ENCODE peak calls at places on chromosome 4, in nine cellular contexts. T is NCI-H2029 treated with DMSO at 0.1 percent for 48 hours, B is AG09309, N is heart left ventricle, V is amniotic stem cell, Q is T-helper 1 cell, J is KG1, L is progenitor cell of endocrine pancreas, A is HEK293T. O is an unnamed sample.

GRCh38 chr4:159941076-159941475 is 838.2 kb downstream of the RAPGEF2 start:
- DNase-seq in T (no peak), B (no peak), N (no peak), V (no peak), Q (no peak), J (no peak), L (no peak), A (no peak), O (no peak)

GRCh38 chr4:124044867-124045266 is 648.3 kb downstream of the SPRY1 start:
- DNase-seq in T (no peak), B (no peak), N (no peak), V (no peak), Q (no peak), J (no peak), L (no peak), A (no peak), O (no peak)

GRCh38 chr4:137203601-137204000 is 328.7 kb downstream of the PCDH18 start:
- DNase-seq in T (no peak), B (peak), N (no peak), V (no peak), Q (no peak), J (no peak), L (no peak), A (no peak), O (no peak)

GRCh38 chr4:176755001-176755400 is 37.7 kb downstream of the VEGFC start:
- DNase-seq in T (no peak), B (no peak), N (no peak), V (no peak), Q (no peak), J (no peak), L (no peak), A (no peak), O (no peak)

GRCh38 chr4:10622728-10623127 is 61.8 kb downstream of the CLNK start:
- DNase-seq in T (no peak), B (no peak), N (no peak), V (no peak), Q (no peak), J (no peak), L (no peak), A (no peak), O (peak)

GRCh38 chr4:148735432-148736155 is 293.4 kb upstream of the NR3C2 start:
- DNase-seq in T (no peak), B (no peak), N (no peak), V (no peak), Q (no peak), J (no peak), L (no peak), A (no peak), O (no peak)

GRCh38 chr4:119299221-119300071 is 22.5 kb downstream of the FABP2 start:
- DNase-seq in T (no peak), B (no peak), N (no peak), V (no peak), Q (no peak), J (no peak), L (no peak), A (no peak), O (peak)

GRCh38 chr4:95549246-95550138 is 719 bp upstream of the UNC5C start:
- DNase-seq in T (no peak), B (no peak), N (peak), V (no peak), Q (no peak), J (no peak), L (peak), A (no peak), O (no peak)

GRCh38 chr4:27568236-27568951 is 707.8 kb downstream of the STIM2 start:
- DNase-seq in T (no peak), B (no peak), N (no peak), V (no peak), Q (no peak), J (no peak), L (no peak), A (no peak), O (no peak)

GRCh38 chr4:122117743-122118142 is 34.4 kb upstream of the BLTP1 start:
- DNase-seq in T (no peak), B (peak), N (no peak), V (no peak), Q (no peak), J (no peak), L (no peak), A (no peak), O (no peak)

GRCh38 chr4:184250795-184251679 is 33.4 kb upstream of the ENPP6 start:
- DNase-seq in T (peak), B (peak), N (no peak), V (peak), Q (no peak), J (peak), L (no peak), A (peak), O (peak)

GRCh38 chr4:168098257-168098717 is 6.0 kb downstream of the ANXA10 start:
- DNase-seq in T (no peak), B (no peak), N (no peak), V (peak), Q (no peak), J (no peak), L (no peak), A (no peak), O (no peak)

GRCh38 chr4:34972189-34972588 is 1272.1 kb downstream of the ARAP2 start:
- DNase-seq in T (no peak), B (no peak), N (no peak), V (no peak), Q (no peak), J (no peak), L (no peak), A (no peak), O (no peak)

GRCh38 chr4:129344058-129344457 is 248.1 kb downstream of the C4orf33 start:
- DNase-seq in T (peak), B (no peak), N (no peak), V (no peak), Q (no peak), J (peak), L (no peak), A (peak), O (no peak)

GRCh38 chr4:140637836-140638235 is 69.1 kb upstream of the UCP1 start:
- DNase-seq in T (peak), B (no peak), N (no peak), V (no peak), Q (no peak), J (no peak), L (no peak), A (peak), O (peak)

GRCh38 chr4:56086073-56086521 is 137.4 kb downstream of the CEP135 start:
- DNase-seq in T (no peak), B (no peak), N (no peak), V (no peak), Q (no peak), J (no peak), L (no peak), A (peak), O (no peak)

GRCh38 chr4:98566491-98567008 is 91.9 kb downstream of the TSPAN5 start:
- DNase-seq in T (no peak), B (no peak), N (no peak), V (no peak), Q (no peak), J (no peak), L (no peak), A (no peak), O (no peak)

GRCh38 chr4:7398104-7398423 is 36.7 kb downstream of the PSAPL1 start:
- DNase-seq in T (peak), B (no peak), N (peak), V (no peak), Q (no peak), J (no peak), L (no peak), A (no peak), O (no peak)

GRCh38 chr4:61202638-61203495 is 2.7 kb downstream of the ADGRL3 start:
- DNase-seq in T (peak), B (no peak), N (no peak), V (no peak), Q (no peak), J (no peak), L (peak), A (peak), O (peak)

GRCh38 chr4:82044141-82044993 is 329.4 kb downstream of the HNRNPD start:
- DNase-seq in T (peak), B (no peak), N (peak), V (no peak), Q (no peak), J (peak), L (peak), A (peak), O (peak)

GRCh38 chr4:177444911-177445736 is 2.9 kb upstream of the AGA start:
- DNase-seq in T (no peak), B (no peak), N (no peak), V (no peak), Q (no peak), J (no peak), L (no peak), A (no peak), O (no peak)

GRCh38 chr4:181688416-181688815 is 554.8 kb upstream of the TENM3 start:
- DNase-seq in T (no peak), B (peak), N (no peak), V (no peak), Q (no peak), J (no peak), L (no peak), A (no peak), O (no peak)

GRCh38 chr4:156378053-156378665 is 424.5 kb upstream of the CTSO start:
- DNase-seq in T (no peak), B (no peak), N (no peak), V (no peak), Q (no peak), J (no peak), L (no peak), A (peak), O (no peak)

GRCh38 chr4:85734446-85734845 is 259.5 kb downstream of the ARHGAP24 start:
- DNase-seq in T (no peak), B (no peak), N (no peak), V (no peak), Q (no peak), J (no peak), L (no peak), A (no peak), O (no peak)

GRCh38 chr4:108651068-108651794 is 832 bp downstream of the OSTC start:
- DNase-seq in T (no peak), B (no peak), N (no peak), V (no peak), Q (no peak), J (peak), L (no peak), A (peak), O (no peak)

GRCh38 chr4:105350859-105351494 is 122.9 kb downstream of the PPA2 start:
- DNase-seq in T (no peak), B (peak), N (no peak), V (peak), Q (no peak), J (no peak), L (no peak), A (no peak), O (peak)

GRCh38 chr4:38650133-38650532 is 13.9 kb upstream of the KLF3 start:
- DNase-seq in T (no peak), B (no peak), N (no peak), V (no peak), Q (no peak), J (no peak), L (no peak), A (no peak), O (no peak)

GRCh38 chr4:6907658-6908191 is 1.9 kb upstream of the TBC1D14 start:
- DNase-seq in T (no peak), B (no peak), N (no peak), V (no peak), Q (no peak), J (no peak), L (no peak), A (peak), O (peak)

GRCh38 chr4:39036172-39036571 is 4.0 kb upstream of the TMEM156 start:
- DNase-seq in T (no peak), B (no peak), N (no peak), V (no peak), Q (no peak), J (no peak), L (no peak), A (no peak), O (no peak)

GRCh38 chr4:24824720-24825119 is 29.3 kb downstream of the SOD3 start:
- DNase-seq in T (no peak), B (no peak), N (no peak), V (no peak), Q (no peak), J (no peak), L (no peak), A (no peak), O (no peak)

GRCh38 chr4:7503597-7503996 is 68.9 kb upstream of the PSAPL1 start:
- DNase-seq in T (no peak), B (no peak), N (no peak), V (no peak), Q (no peak), J (no peak), L (no peak), A (no peak), O (no peak)

GRCh38 chr4:2750719-2751605 is 5.2 kb downstream of the TNIP2 start:
- DNase-seq in T (no peak), B (no peak), N (no peak), V (no peak), Q (no peak), J (no peak), L (no peak), A (no peak), O (no peak)

GRCh38 chr4:35325908-35326453 is 918.3 kb downstream of the ARAP2 start:
- DNase-seq in T (no peak), B (no peak), N (no peak), V (no peak), Q (no peak), J (no peak), L (no peak), A (no peak), O (no peak)

GRCh38 chr4:40003986-40004385 is 26.3 kb upstream of the PDS5A start:
- DNase-seq in T (no peak), B (no peak), N (no peak), V (no peak), Q (no peak), J (no peak), L (no peak), A (no peak), O (peak)

GRCh38 chr4:145069361-145069760 is 28.6 kb downstream of the ANAPC10 start:
- DNase-seq in T (no peak), B (no peak), N (no peak), V (no peak), Q (no peak), J (no peak), L (no peak), A (no peak), O (no peak)

GRCh38 chr4:168882650-168883233 is 127.3 kb downstream of the CBR4 start:
- DNase-seq in T (no peak), B (no peak), N (no peak), V (no peak), Q (no peak), J (no peak), L (no peak), A (no peak), O (no peak)

GRCh38 chr4:134463771-134464170 is 262.2 kb upstream of the PABPC4L start:
- DNase-seq in T (no peak), B (no peak), N (no peak), V (no peak), Q (no peak), J (no peak), L (no peak), A (no peak), O (no peak)

O was measured in B cell.